ENCODE peak calls at places on chromosomes 2 and 18, in seven cellular contexts. F, D, M, B, T, J and U are unnamed samples.

GRCh38 chr18:76490040-76490439 is 5.0 kb downstream of the ZNF516 start:
- DNase-seq in J (no peak), M (no peak), B (no peak), D (no peak), T (no peak), F (no peak), U (no peak)

GRCh38 chr2:192887296-192887695 is 692.6 kb upstream of the TMEFF2 start:
- DNase-seq in M (no peak), J (no peak), T (peak), F (no peak), B (no peak), D (no peak), U (peak)

GRCh38 chr18:28013064-28013463 is 163.9 kb downstream of the CDH2 start:
- DNase-seq in T (no peak), F (peak), D (no peak), M (no peak), B (no peak), J (no peak), U (no peak)

GRCh38 chr2:126839711-126840110 is 59.0 kb upstream of the TEX51 start:
- DNase-seq in F (no peak), D (no peak), J (no peak), T (peak), B (no peak), M (no peak), U (no peak)

GRCh38 chr18:2657043-2657512 is 1.6 kb downstream of the SMCHD1 start:
- DNase-seq in D (no peak), M (no peak), T (no peak), F (no peak), B (no peak), J (no peak), U (no peak)

GRCh38 chr2:134717706-134718094 is 1.1 kb downstream of the TMEM163 start:
- DNase-seq in T (no peak), D (no peak), F (no peak), J (no peak), B (no peak), M (no peak), U (no peak)

GRCh38 chr2:101770672-101771071 is 73.2 kb downstream of the MAP4K4 start:
- DNase-seq in M (peak), T (peak), B (no peak), J (peak), D (peak), F (peak), U (peak)

GRCh38 chr2:205902041-205902898 is 183.7 kb downstream of the INO80D start:
- DNase-seq in J (no peak), T (peak), M (peak), F (peak), D (no peak), B (no peak), U (peak)

GRCh38 chr2:109128048-109128465 is 948 bp upstream of the SH3RF3 start:
- DNase-seq in T (peak), B (peak), M (peak), F (peak), J (no peak), D (peak), U (peak)

GRCh38 chr2:214451516-214451915 is 40.7 kb downstream of the VWC2L start:
- DNase-seq in J (no peak), M (no peak), D (no peak), B (no peak), T (no peak), F (no peak), U (no peak)

GRCh38 chr2:113342650-113343049 is 63.9 kb upstream of the PAX8 start:
- DNase-seq in B (no peak), F (no peak), M (no peak), D (no peak), T (no peak), J (no peak), U (no peak)

GRCh38 chr18:31040982-31041345 is 1.6 kb downstream of the DSC3 start:
- DNase-seq in T (peak), J (no peak), F (no peak), B (no peak), M (no peak), D (no peak), U (no peak)

GRCh38 chr2:70685771-70686171 is 82.2 kb downstream of the ADD2 start:
- DNase-seq in J (no peak), F (no peak), T (no peak), B (no peak), D (no peak), M (peak), U (no peak)

GRCh38 chr2:147076634-147077033 is 768.2 kb upstream of the ACVR2A start:
- DNase-seq in T (no peak), F (no peak), M (no peak), J (no peak), B (no peak), D (no peak), U (no peak)

GRCh38 chr2:98656800-98657199 is 48.4 kb downstream of the UNC50 start:
- DNase-seq in T (no peak), D (no peak), M (no peak), B (no peak), J (no peak), F (no peak), U (no peak)

GRCh38 chr2:240996161-240996833 is 2.1 kb upstream of the SNED1 start:
- DNase-seq in T (no peak), M (no peak), B (no peak), J (no peak), D (no peak), F (no peak), U (no peak)

GRCh38 chr18:31102941-31103340 is 720 bp upstream of the DSC2 start:
- DNase-seq in D (no peak), M (no peak), T (no peak), F (no peak), B (no peak), J (no peak), U (no peak)

GRCh38 chr2:204517154-204517553 is 28.1 kb upstream of the PARD3B start:
- DNase-seq in J (no peak), F (no peak), M (no peak), D (no peak), B (no peak), T (no peak), U (no peak)

GRCh38 chr2:135037831-135038230 is 9.4 kb downstream of the MAP3K19 start:
- DNase-seq in T (no peak), M (no peak), J (no peak), D (no peak), F (no peak), B (no peak), U (no peak)

GRCh38 chr2:179263460-179264237 is 983 bp downstream of the SESTD1 start:
- DNase-seq in B (no peak), T (peak), J (no peak), D (no peak), M (peak), F (peak), U (peak)

GRCh38 chr18:8081872-8082553 is 514.9 kb downstream of the PTPRM start:
- DNase-seq in J (no peak), F (no peak), B (no peak), T (no peak), M (no peak), D (no peak), U (no peak)

GRCh38 chr18:51287818-51288508 is 90.5 kb upstream of the MEX3C start:
- DNase-seq in D (no peak), T (no peak), F (no peak), B (no peak), J (no peak), M (no peak), U (no peak)

GRCh38 chr2:195559431-195559914 is 97.6 kb upstream of the SLC39A10 start:
- DNase-seq in D (no peak), T (no peak), J (peak), F (no peak), B (peak), M (no peak), U (no peak)

GRCh38 chr2:241891315-241891987 is 21.9 kb downstream of the RTP5 start:
- DNase-seq in B (no peak), D (no peak), F (no peak), J (no peak), M (no peak), T (no peak), U (no peak)

GRCh38 chr2:137050949-137051348 is 285.6 kb downstream of the THSD7B start:
- DNase-seq in M (no peak), F (no peak), T (peak), B (no peak), J (no peak), D (no peak), U (peak)

GRCh38 chr2:202529389-202529788 is 105.4 kb upstream of the FAM117B start:
- DNase-seq in J (no peak), F (no peak), B (no peak), T (no peak), D (no peak), M (no peak), U (no peak)

GRCh38 chr18:47050468-47050867 is 15.0 kb upstream of the ELOA2 start:
- DNase-seq in B (no peak), F (peak), T (peak), M (no peak), J (no peak), D (peak), U (peak)

GRCh38 chr2:216742411-216742810 is 47.1 kb upstream of the IGFBP5 start:
- DNase-seq in M (no peak), T (no peak), J (no peak), F (no peak), B (no peak), D (no peak), U (no peak)

GRCh38 chr18:42931501-42931900 is 184.0 kb downstream of the RIT2 start:
- DNase-seq in D (no peak), T (no peak), F (no peak), J (no peak), B (no peak), M (no peak), U (no peak)

GRCh38 chr18:37305084-37305483 is 260.5 kb downstream of the CELF4 start:
- DNase-seq in T (no peak), J (no peak), D (no peak), F (no peak), B (no peak), M (no peak), U (no peak)

GRCh38 chr2:219149667-219150066 is 10.9 kb downstream of the NHEJ1 start:
- DNase-seq in B (no peak), M (no peak), F (peak), T (no peak), D (no peak), J (no peak), U (peak)

GRCh38 chr2:190679813-190680591 is 31.1 kb downstream of the NAB1 start:
- DNase-seq in B (peak), J (peak), T (peak), M (peak), F (peak), D (peak), U (peak)

GRCh38 chr2:101717041-101717817 is 19.7 kb downstream of the MAP4K4 start:
- DNase-seq in M (no peak), D (no peak), B (no peak), F (no peak), T (no peak), J (peak), U (no peak)

GRCh38 chr18:62518460-62519375 is 4.1 kb upstream of the ZCCHC2 start:
- DNase-seq in D (no peak), J (no peak), B (no peak), F (no peak), M (peak), T (no peak), U (no peak)

GRCh38 chr2:12155308-12156061 is 409.1 kb downstream of the LPIN1 start:
- DNase-seq in T (no peak), B (no peak), M (no peak), J (no peak), D (peak), F (no peak), U (no peak)

GRCh38 chr2:168802825-168803726 is 639 bp downstream of the NOSTRIN start:
- DNase-seq in J (no peak), D (no peak), M (peak), B (no peak), F (no peak), T (no peak), U (peak)

GRCh38 chr18:44651453-44651852 is 29.2 kb upstream of the SETBP1 start:
- DNase-seq in M (peak), D (no peak), J (no peak), T (no peak), B (no peak), F (no peak), U (no peak)

GRCh38 chr18:44655435-44655834 is 25.3 kb upstream of the SETBP1 start:
- DNase-seq in J (no peak), F (no peak), M (no peak), T (no peak), D (no peak), B (no peak), U (no peak)

GRCh38 chr18:44654555-44654954 is 26.1 kb upstream of the SETBP1 start:
- DNase-seq in J (no peak), B (no peak), M (no peak), D (no peak), T (no peak), F (no peak), U (peak)

DNA sequence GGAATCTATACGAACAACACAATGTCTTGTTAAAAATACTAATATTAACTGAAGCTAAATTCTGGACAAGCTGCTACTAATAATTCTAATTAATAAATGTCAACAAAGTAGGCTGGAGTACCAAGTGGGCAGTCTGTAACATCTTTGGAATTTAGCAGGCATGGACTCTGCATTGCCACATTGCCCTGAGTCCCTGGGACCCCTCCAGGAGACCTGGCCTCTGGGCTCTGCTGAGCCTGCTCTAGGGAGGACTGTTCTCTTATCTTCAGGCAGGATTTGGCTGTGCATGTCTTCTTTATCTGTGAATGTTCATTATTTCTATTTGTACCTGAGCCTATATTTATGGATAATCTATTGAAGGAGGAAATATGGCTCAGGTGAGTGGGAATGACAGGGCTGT is 28.8 kb upstream of the SETBP1 start:
- DNase-seq in J (no peak), F (no peak), T (no peak), B (no peak), D (no peak), M (no peak), U (no peak)
- TF ChIP-seq JUND in J (no peak), F (no peak), T (no peak), B (no peak), D (no peak), M (no peak), U (no peak)

DNA sequence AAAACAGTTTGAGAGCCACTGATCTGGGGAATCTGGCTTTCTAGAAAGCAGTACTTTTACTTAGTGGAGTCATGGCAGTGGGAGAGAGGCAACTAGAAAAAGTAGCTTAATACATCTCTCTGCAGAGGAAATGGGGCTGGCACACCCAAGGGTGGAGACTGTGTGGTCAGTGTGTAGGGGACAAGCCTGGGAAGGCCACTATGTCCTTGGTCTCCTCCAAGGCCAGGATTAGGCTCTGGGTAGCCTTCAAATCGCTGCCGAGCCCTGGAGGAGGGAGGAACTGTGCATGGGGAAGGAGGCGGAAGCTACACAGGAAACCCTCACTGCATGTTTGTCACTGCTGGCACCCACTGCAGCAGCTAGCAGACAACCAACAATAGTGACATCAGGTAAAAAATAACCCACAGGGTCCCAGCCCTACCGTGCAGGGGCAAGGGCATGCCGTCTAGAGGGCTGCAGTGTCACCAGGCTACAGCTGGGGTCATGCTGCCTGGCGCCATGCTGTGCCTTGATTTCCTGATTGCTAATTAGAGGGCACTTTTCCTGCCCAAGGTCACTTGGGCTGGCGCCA is 34.8 kb downstream of the LBH start:
- DNase-seq in B (no peak), M (no peak), F (no peak), J (no peak), D (no peak), T (no peak), U (no peak)
- TF ChIP-seq JUND in B (no peak), M (no peak), F (no peak), J (no peak), D (no peak), T (no peak), U (no peak)

DNA sequence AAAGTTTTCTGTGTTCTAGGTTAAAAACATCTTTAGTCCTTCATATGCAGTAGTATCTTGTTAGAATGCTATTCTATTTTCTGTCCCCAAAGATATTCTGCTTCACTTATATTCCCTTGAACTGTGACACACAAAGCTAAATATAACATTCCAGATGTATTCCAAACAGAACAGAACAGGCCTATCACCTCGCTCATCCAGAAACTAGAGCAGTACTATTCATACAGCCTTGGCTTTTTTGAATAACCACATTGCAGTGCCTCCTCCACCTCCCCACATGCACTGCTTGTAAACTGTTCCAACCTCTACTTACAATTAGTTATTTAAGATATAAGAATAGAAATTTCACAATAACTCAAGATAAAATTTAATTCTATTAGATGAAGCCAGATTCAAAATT is 196.8 kb downstream of the EXOC6B start:
- DNase-seq in F (no peak), M (no peak), B (no peak), J (no peak), D (no peak), T (no peak), U (no peak)
- TF ChIP-seq JUND in F (no peak), M (no peak), B (no peak), J (no peak), D (no peak), T (no peak), U (no peak)

DNA sequence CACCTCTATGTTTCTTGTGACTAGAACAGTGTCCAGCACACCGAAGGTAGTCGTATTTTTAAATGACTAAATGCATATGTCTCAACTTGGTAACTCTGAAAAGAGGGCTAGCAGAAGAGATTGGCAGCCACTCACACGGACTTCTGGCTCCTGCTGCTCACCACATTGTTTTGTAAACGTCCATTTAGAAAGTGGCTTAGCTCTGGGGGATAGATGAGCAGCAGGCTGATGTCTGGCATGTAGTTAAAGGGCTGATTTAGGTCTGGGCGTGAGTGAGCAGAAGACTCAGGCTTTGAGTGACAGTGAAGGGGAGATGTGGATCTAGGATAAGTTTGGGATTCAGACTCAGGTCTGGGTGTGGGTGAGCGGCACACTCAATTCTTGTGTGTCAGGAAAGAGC is 372.9 kb upstream of the HS6ST1 start:
- DNase-seq in J (no peak), M (no peak), D (no peak), T (no peak), F (no peak), B (no peak), U (no peak)
- TF ChIP-seq JUND in J (no peak), M (no peak), D (no peak), T (no peak), F (no peak), B (no peak), U (no peak)

DNA sequence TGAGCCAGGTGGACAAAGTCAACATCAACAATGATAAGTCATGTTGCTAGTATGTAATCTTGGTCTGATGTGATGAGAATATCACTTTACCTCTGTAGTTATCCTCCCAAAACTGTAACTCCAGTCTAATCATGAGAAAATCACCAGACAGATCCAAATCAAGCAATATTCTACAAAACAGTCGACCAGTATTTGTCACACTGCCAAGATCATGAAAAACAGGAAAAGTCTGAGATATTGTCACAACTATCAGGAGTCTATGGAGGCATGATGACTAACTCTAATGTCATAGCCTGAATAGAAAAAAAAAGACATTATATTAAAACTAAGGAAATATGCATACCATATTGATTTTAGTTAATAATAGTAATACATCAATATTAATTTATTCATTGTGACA is 1883.3 kb upstream of the CELF4 start:
- DNase-seq in J (no peak), D (no peak), B (no peak), F (no peak), M (no peak), T (no peak), U (no peak)
- TF ChIP-seq JUND in J (no peak), D (no peak), B (no peak), F (no peak), M (no peak), T (no peak), U (no peak)